ENCODE peak calls at places on chromosomes 7 and 10, in seven cellular contexts. One of them, this sample, is unnamed.
A peak's percentile ranks its signal among the peaks of the same experiment; 100 is the strongest.

GRCh38 chr7:51138121-51139085 is 178.2 kb downstream of the COBL start:
- DNase-seq in Panc1: no peak
- DNase-seq in A549: no peak
- DNase-seq in ovary: no peak
- DNase-seq in GM06990: no peak
- DNase-seq in NB4: no peak
- DNase-seq in CD8-positive, alpha-beta T cell: no peak
- DNase-seq in this sample: no peak

GRCh38 chr10:118730699-118731456 is 23.9 kb downstream of the CACUL1 start:
- DNase-seq in Panc1: no peak
- DNase-seq in A549: no peak
- DNase-seq in ovary: no peak
- DNase-seq in GM06990: no peak
- DNase-seq in NB4: no peak
- DNase-seq in CD8-positive, alpha-beta T cell: no peak
- DNase-seq in this sample: no peak

GRCh38 chr7:74479961-74480829 is 26.5 kb downstream of the GTF2IRD1 start:
- DNase-seq in Panc1: no peak
- DNase-seq in A549: no peak
- DNase-seq in ovary: peak; percentile 82
- DNase-seq in GM06990: no peak
- DNase-seq in NB4: no peak
- DNase-seq in CD8-positive, alpha-beta T cell: no peak
- DNase-seq in this sample: peak; percentile 95

GRCh38 chr7:84722734-84723133 is 464.1 kb downstream of the SEMA3D start:
- DNase-seq in Panc1: no peak
- DNase-seq in A549: no peak
- DNase-seq in ovary: peak; percentile 6
- DNase-seq in GM06990: no peak
- DNase-seq in NB4: no peak
- DNase-seq in CD8-positive, alpha-beta T cell: no peak
- DNase-seq in this sample: no peak

GRCh38 chr10:63145782-63146181 is 12.7 kb downstream of the NRBF2 start:
- DNase-seq in Panc1: no peak
- DNase-seq in A549: no peak
- DNase-seq in ovary: no peak
- DNase-seq in GM06990: no peak
- DNase-seq in NB4: no peak
- DNase-seq in CD8-positive, alpha-beta T cell: no peak
- DNase-seq in this sample: no peak

GRCh38 chr7:147722119-147722518 is 868.4 kb upstream of the C7orf33 start:
- DNase-seq in Panc1: no peak
- DNase-seq in A549: no peak
- DNase-seq in ovary: no peak
- DNase-seq in GM06990: no peak
- DNase-seq in NB4: no peak
- DNase-seq in CD8-positive, alpha-beta T cell: no peak
- DNase-seq in this sample: no peak

GRCh38 chr7:144468990-144469732 is 65.7 kb upstream of the NOBOX start:
- DNase-seq in Panc1: no peak
- DNase-seq in A549: no peak
- DNase-seq in ovary: no peak
- DNase-seq in GM06990: no peak
- DNase-seq in NB4: no peak
- DNase-seq in CD8-positive, alpha-beta T cell: no peak
- DNase-seq in this sample: no peak

GRCh38 chr7:133815677-133816210 is 311.4 kb upstream of the LRGUK start:
- DNase-seq in Panc1: no peak
- DNase-seq in A549: peak; percentile 19
- DNase-seq in ovary: no peak
- DNase-seq in GM06990: no peak
- DNase-seq in NB4: no peak
- DNase-seq in CD8-positive, alpha-beta T cell: no peak
- DNase-seq in this sample: no peak

GRCh38 chr10:68628576-68629127 is 68.5 kb downstream of the TET1 start:
- DNase-seq in Panc1: no peak
- DNase-seq in A549: no peak
- DNase-seq in ovary: no peak
- DNase-seq in GM06990: no peak
- DNase-seq in NB4: no peak
- DNase-seq in CD8-positive, alpha-beta T cell: no peak
- DNase-seq in this sample: no peak

GRCh38 chr7:155618708-155619633 is 25.5 kb upstream of the RBM33 start:
- DNase-seq in Panc1: no peak
- DNase-seq in A549: peak; percentile 93
- DNase-seq in ovary: no peak
- DNase-seq in GM06990: no peak
- DNase-seq in NB4: no peak
- DNase-seq in CD8-positive, alpha-beta T cell: no peak
- DNase-seq in this sample: peak; percentile 30

GRCh38 chr7:116101709-116102108 is 71.1 kb upstream of the TFEC start:
- DNase-seq in Panc1: no peak
- DNase-seq in A549: no peak
- DNase-seq in ovary: no peak
- DNase-seq in GM06990: no peak
- DNase-seq in NB4: no peak
- DNase-seq in CD8-positive, alpha-beta T cell: no peak
- DNase-seq in this sample: no peak

GRCh38 chr7:97623333-97623732 is 108.6 kb upstream of the TAC1 start:
- DNase-seq in Panc1: no peak
- DNase-seq in A549: no peak
- DNase-seq in ovary: no peak
- DNase-seq in GM06990: peak; percentile 22
- DNase-seq in NB4: no peak
- DNase-seq in CD8-positive, alpha-beta T cell: no peak
- DNase-seq in this sample: no peak

GRCh38 chr10:132411561-132412253 is 14.7 kb downstream of the PWWP2B start:
- DNase-seq in Panc1: no peak
- DNase-seq in A549: no peak
- DNase-seq in ovary: peak; percentile 58
- DNase-seq in GM06990: no peak
- DNase-seq in NB4: no peak
- DNase-seq in CD8-positive, alpha-beta T cell: no peak
- DNase-seq in this sample: no peak

GRCh38 chr10:27717851-27718250 is 27.8 kb downstream of the MKX start:
- DNase-seq in Panc1: no peak
- DNase-seq in A549: no peak
- DNase-seq in ovary: no peak
- DNase-seq in GM06990: no peak
- DNase-seq in NB4: no peak
- DNase-seq in CD8-positive, alpha-beta T cell: no peak
- DNase-seq in this sample: no peak

DNA sequence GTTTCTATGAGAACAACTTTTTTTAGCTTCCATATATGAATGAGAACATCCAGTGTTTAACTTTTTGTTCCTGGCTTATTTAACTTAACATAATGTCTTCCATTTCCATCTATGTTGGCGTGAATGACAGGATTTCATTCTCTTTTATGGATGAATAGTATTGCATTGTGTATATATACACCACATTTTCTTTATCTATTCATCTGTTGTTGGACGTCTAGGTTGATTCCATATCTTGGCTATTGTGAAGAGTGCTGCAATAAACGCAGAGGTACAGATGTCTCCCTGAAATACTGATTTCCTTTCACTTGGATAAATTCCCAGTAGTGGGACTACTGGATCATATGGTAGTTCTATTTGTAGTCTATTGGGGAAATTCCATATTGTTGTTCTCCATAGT is 44.3 kb upstream of the MAGI2 start:
- DNase-seq in Panc1: no peak
- DNase-seq in A549: no peak
- DNase-seq in ovary: no peak
- DNase-seq in GM06990: no peak
- DNase-seq in NB4: no peak
- DNase-seq in CD8-positive, alpha-beta T cell: no peak
- DNase-seq in this sample: no peak
- TF ChIP-seq CTCF in Panc1: no peak
- TF ChIP-seq CTCF in A549: no peak
- TF ChIP-seq CTCF in ovary: no peak
- TF ChIP-seq CTCF in GM06990: no peak
- TF ChIP-seq CTCF in NB4: no peak
- TF ChIP-seq CTCF in CD8-positive, alpha-beta T cell: no peak
- TF ChIP-seq CTCF in this sample: no peak

GRCh38 chr10:100401631-100402328 is 54.7 kb downstream of the SCD start:
- DNase-seq in Panc1: no peak
- DNase-seq in A549: no peak
- DNase-seq in ovary: no peak
- DNase-seq in GM06990: no peak
- DNase-seq in NB4: no peak
- DNase-seq in CD8-positive, alpha-beta T cell: no peak
- DNase-seq in this sample: no peak
- H3K4me3 ChIP-seq in Panc1: no peak overlapping the region
- H3K4me3 ChIP-seq in A549: no peak overlapping the region
- H3K4me3 ChIP-seq in ovary: no peak overlapping the region
- H3K4me3 ChIP-seq in GM06990: no peak overlapping the region
- H3K4me3 ChIP-seq in NB4: no peak overlapping the region
- H3K4me3 ChIP-seq in CD8-positive, alpha-beta T cell: no peak overlapping the region
- H3K4me3 ChIP-seq in this sample: no peak overlapping the region

GRCh38 chr7:207418-208127 is 15.2 kb downstream of the FAM20C start:
- DNase-seq in Panc1: no peak
- DNase-seq in A549: no peak
- DNase-seq in ovary: no peak
- DNase-seq in GM06990: no peak
- DNase-seq in NB4: no peak
- DNase-seq in CD8-positive, alpha-beta T cell: no peak
- DNase-seq in this sample: no peak
- TF ChIP-seq CTCF in Panc1: no peak
- TF ChIP-seq CTCF in A549: no peak
- TF ChIP-seq CTCF in ovary: no peak
- TF ChIP-seq CTCF in GM06990: no peak
- TF ChIP-seq CTCF in NB4: no peak
- TF ChIP-seq CTCF in CD8-positive, alpha-beta T cell: no peak
- TF ChIP-seq CTCF in this sample: peak; percentile 45

DNA sequence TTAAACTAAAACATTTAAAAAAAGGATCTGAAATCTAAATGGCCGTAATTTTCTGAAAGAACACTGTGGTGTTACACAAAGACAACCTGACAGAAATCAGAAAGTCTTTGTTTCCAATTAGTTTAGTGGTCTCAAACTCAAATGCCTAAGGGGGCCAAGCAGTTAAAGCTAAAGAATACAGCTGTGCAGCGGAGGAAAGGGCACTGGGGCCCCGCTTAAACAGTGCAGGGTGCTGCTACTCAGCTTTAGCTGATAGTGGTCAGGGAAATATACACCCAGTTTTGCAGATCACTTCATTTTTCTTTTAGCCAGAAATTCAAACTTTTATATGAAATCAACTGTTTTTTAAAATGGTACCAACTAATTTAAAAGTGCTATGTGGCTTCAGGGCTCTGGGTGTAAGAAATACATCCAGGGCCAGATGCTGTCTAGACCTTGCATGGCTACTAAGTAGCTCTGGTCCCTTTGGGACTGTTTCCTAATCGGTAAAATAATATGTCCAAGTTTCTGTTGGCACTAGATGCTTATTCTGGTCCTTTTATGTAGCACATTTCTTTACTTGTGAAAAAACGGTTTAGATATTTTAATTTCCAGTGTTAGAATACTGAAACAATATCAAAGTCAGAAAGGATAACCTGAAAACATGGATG is 161.8 kb upstream of the LAMB4 start:
- DNase-seq in Panc1: no peak
- DNase-seq in A549: no peak
- DNase-seq in ovary: no peak
- DNase-seq in GM06990: no peak
- DNase-seq in NB4: no peak
- DNase-seq in CD8-positive, alpha-beta T cell: no peak
- DNase-seq in this sample: no peak
- H3K4me3 ChIP-seq in Panc1: no peak overlapping the region
- H3K4me3 ChIP-seq in A549: peak overlapping the region; percentile 5
- H3K4me3 ChIP-seq in ovary: no peak overlapping the region
- H3K4me3 ChIP-seq in GM06990: no peak overlapping the region
- H3K4me3 ChIP-seq in NB4: no peak overlapping the region
- H3K4me3 ChIP-seq in CD8-positive, alpha-beta T cell: no peak overlapping the region
- H3K4me3 ChIP-seq in this sample: no peak overlapping the region

GRCh38 chr10:103870503-103870902 is 15.1 kb upstream of the SH3PXD2A start:
- DNase-seq in Panc1: no peak
- DNase-seq in A549: no peak
- DNase-seq in ovary: no peak
- DNase-seq in GM06990: no peak
- DNase-seq in NB4: peak; percentile 45
- DNase-seq in CD8-positive, alpha-beta T cell: no peak
- DNase-seq in this sample: no peak
- TF ChIP-seq CTCF in Panc1: no peak
- TF ChIP-seq CTCF in A549: no peak
- TF ChIP-seq CTCF in ovary: no peak
- TF ChIP-seq CTCF in GM06990: no peak
- TF ChIP-seq CTCF in NB4: no peak
- TF ChIP-seq CTCF in CD8-positive, alpha-beta T cell: no peak
- TF ChIP-seq CTCF in this sample: no peak

GRCh38 chr10:90859321-90859751 is 1.5 kb upstream of the HTR7 start:
- DNase-seq in Panc1: peak; percentile 83
- DNase-seq in A549: no peak
- DNase-seq in ovary: no peak
- DNase-seq in GM06990: no peak
- DNase-seq in NB4: peak; percentile 77
- DNase-seq in CD8-positive, alpha-beta T cell: no peak
- DNase-seq in this sample: no peak
- H3K4me3 ChIP-seq in Panc1: no peak overlapping the region
- H3K4me3 ChIP-seq in A549: no peak overlapping the region
- H3K4me3 ChIP-seq in ovary: no peak overlapping the region
- H3K4me3 ChIP-seq in GM06990: no peak overlapping the region
- H3K4me3 ChIP-seq in NB4: no peak overlapping the region
- H3K4me3 ChIP-seq in CD8-positive, alpha-beta T cell: no peak overlapping the region
- H3K4me3 ChIP-seq in this sample: no peak overlapping the region

DNA sequence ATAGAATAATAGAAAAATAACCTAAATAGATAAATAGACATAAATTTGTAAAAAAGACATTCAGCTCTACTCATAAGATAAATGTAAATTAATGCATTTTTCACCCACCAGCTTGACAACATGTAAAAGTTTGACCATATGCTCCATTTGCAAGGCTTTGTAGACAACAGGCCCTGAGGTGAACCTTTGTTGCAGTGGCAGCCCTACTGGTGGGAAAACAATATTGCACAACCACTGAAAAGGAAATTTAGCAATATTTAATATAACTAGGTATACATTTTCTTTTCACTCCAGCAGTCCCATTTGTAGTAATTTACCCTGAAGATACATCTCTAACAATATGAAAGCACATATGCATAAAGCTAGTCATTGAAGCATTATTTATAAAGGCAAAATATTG is 39.0 kb upstream of the ADRA2A start:
- DNase-seq in Panc1: no peak
- DNase-seq in A549: no peak
- DNase-seq in ovary: no peak
- DNase-seq in GM06990: no peak
- DNase-seq in NB4: peak; percentile 30
- DNase-seq in CD8-positive, alpha-beta T cell: no peak
- DNase-seq in this sample: no peak
- TF ChIP-seq CTCF in Panc1: peak; percentile 29
- TF ChIP-seq CTCF in A549: no peak
- TF ChIP-seq CTCF in ovary: no peak
- TF ChIP-seq CTCF in GM06990: no peak
- TF ChIP-seq CTCF in NB4: no peak
- TF ChIP-seq CTCF in CD8-positive, alpha-beta T cell: no peak
- TF ChIP-seq CTCF in this sample: no peak